ENCODE peak calls at places on chromosomes 4 and X, in six cellular contexts. M, R, P, X, A and T are unnamed samples.
A peak's percentile ranks its signal among the peaks of the same experiment; 100 is the strongest.

GRCh38 chr4:175373031-175373430 is 439.0 kb downstream of the GPM6A start:
- DNase-seq in A (no peak), P (no peak), R (no peak), X (peak; percentile 54), M (no peak), T (no peak)

GRCh38 chr4:3009422-3009821 is 46.1 kb downstream of the GRK4 start:
- DNase-seq in X (peak; percentile 26), P (no peak), A (no peak), R (no peak), M (no peak), T (no peak)

GRCh38 chr4:147830987-147831386 is 99.1 kb downstream of the ARHGAP10 start:
- DNase-seq in R (no peak), X (peak; percentile 63), M (no peak), A (no peak), P (peak; percentile 39), T (no peak)

GRCh38 chr4:82774711-82775171 is 23.9 kb downstream of the SCD5 start:
- DNase-seq in R (no peak), P (no peak), A (no peak), X (no peak), M (no peak), T (no peak)

GRCh38 chr4:128698386-128698785 is 111.1 kb upstream of the JADE1 start:
- DNase-seq in X (no peak), M (no peak), P (no peak), R (no peak), A (no peak), T (no peak)

GRCh38 chrX:106481341-106481740 is 130.4 kb upstream of the RADX start:
- DNase-seq in P (peak; percentile 45), A (peak; percentile 35), R (peak; percentile 8), M (peak; percentile 54), X (peak; percentile 46), T (peak; percentile 33)

GRCh38 chr4:183284965-183285364 is 35.1 kb downstream of the CLDN22 start:
- DNase-seq in R (no peak), M (no peak), X (peak; percentile 84), P (no peak), A (no peak), T (no peak)

GRCh38 chrX:2784026-2784425 is 32.2 kb downstream of the XG start:
- DNase-seq in M (no peak), R (no peak), A (no peak), X (no peak), P (no peak), T (no peak)

GRCh38 chrX:53223955-53224859 is 800 bp downstream of the KDM5C start:
- DNase-seq in A (peak; percentile 22), M (no peak), P (no peak), X (peak; percentile 33), R (no peak), T (peak; percentile 58)

GRCh38 chrX:1086444-1087409 is 125.7 kb downstream of the CRLF2 start:
- DNase-seq in M (no peak), P (no peak), X (no peak), A (no peak), R (no peak), T (no peak)

GRCh38 chrX:7254144-7254543 is 106.2 kb upstream of the PUDP start:
- DNase-seq in A (no peak), R (no peak), M (no peak), P (no peak), X (no peak), T (no peak)

GRCh38 chr4:153564630-153565525 is 98.7 kb downstream of the TMEM131L start:
- DNase-seq in P (peak; percentile 55), X (peak; percentile 40), M (no peak), A (no peak), R (no peak), T (no peak)

GRCh38 chr4:83522239-83522638 is 13.7 kb upstream of the GPAT3 start:
- DNase-seq in R (no peak), M (no peak), P (no peak), A (no peak), X (no peak), T (no peak)

GRCh38 chrX:46978341-46979291 is 66.4 kb downstream of the JADE3 start:
- DNase-seq in M (peak; percentile 73), P (peak; percentile 65), R (peak; percentile 60), X (peak; percentile 86), A (peak; percentile 81), T (peak; percentile 42)

GRCh38 chr4:143784567-143784966 is 84.1 kb upstream of the FREM3 start:
- DNase-seq in P (no peak), X (no peak), R (no peak), M (no peak), A (no peak), T (no peak)

DNA sequence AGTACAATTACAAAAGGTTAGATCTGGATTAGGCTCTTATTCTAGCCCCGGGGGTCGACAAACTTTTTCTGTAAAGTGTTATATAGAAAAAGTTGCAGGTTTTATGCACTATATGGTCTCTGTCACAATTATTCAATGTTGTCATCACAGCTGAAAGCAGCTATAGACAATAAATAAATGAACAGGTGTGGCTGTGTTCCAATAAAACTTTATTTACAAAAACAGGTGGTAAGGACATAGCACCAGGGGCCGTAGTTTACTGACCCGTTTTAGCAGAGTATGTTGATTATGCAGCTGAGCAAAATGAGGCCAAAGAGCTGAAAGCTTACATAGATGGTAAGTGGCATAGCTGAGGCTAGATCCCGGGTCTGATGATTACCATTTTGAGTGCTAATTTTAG is 13.0 kb upstream of the CXorf38 start:
- DNase-seq in P (no peak), M (no peak), X (no peak), R (no peak), A (no peak), T (no peak)
- H3K27ac ChIP-seq in P (no peak overlapping the region), M (no peak overlapping the region), X (no peak overlapping the region), R (no peak overlapping the region), A (no peak overlapping the region), T (no peak overlapping the region)

GRCh38 chr4:17094209-17094608 is 195.8 kb upstream of the LDB2 start:
- DNase-seq in X (peak; percentile 21), M (no peak), P (no peak), R (no peak), A (no peak), T (no peak)

GRCh38 chr4:17092990-17093880 is 194.8 kb upstream of the LDB2 start:
- DNase-seq in M (no peak), P (no peak), X (no peak), A (no peak), R (no peak), T (no peak)

GRCh38 chr4:17096692-17097091 is 198.2 kb upstream of the LDB2 start:
- DNase-seq in M (no peak), R (no peak), X (no peak), P (no peak), A (no peak), T (no peak)

GRCh38 chr4:17095771-17096170 is 197.3 kb upstream of the LDB2 start:
- DNase-seq in P (no peak), M (no peak), R (no peak), X (no peak), A (no peak), T (no peak)

GRCh38 chr4:17094811-17095210 is 196.4 kb upstream of the LDB2 start:
- DNase-seq in P (no peak), M (no peak), A (no peak), X (no peak), R (no peak), T (no peak)
- H3K27ac ChIP-seq in P (no peak overlapping the region), M (no peak overlapping the region), A (no peak overlapping the region), X (no peak overlapping the region), R (no peak overlapping the region), T (no peak overlapping the region)

GRCh38 chrX:96568088-96568487 is 116.6 kb upstream of the DIAPH2 start:
- DNase-seq in X (no peak), P (no peak), R (no peak), A (no peak), M (no peak), T (no peak)
- H3K27ac ChIP-seq in X (no peak overlapping the region), P (no peak overlapping the region), R (no peak overlapping the region), A (no peak overlapping the region), M (no peak overlapping the region), T (no peak overlapping the region)

GRCh38 chr4:152050098-152050497 is 289.3 kb upstream of the GATB start:
- DNase-seq in P (no peak), X (no peak), R (no peak), A (no peak), M (no peak), T (no peak)

GRCh38 chr4:152054731-152055130 is 293.9 kb upstream of the GATB start:
- DNase-seq in X (no peak), M (no peak), R (no peak), P (no peak), A (no peak), T (peak; percentile 31)

GRCh38 chr4:152047451-152047850 is 286.6 kb upstream of the GATB start:
- DNase-seq in R (no peak), M (no peak), P (no peak), A (no peak), X (no peak), T (no peak)

DNA sequence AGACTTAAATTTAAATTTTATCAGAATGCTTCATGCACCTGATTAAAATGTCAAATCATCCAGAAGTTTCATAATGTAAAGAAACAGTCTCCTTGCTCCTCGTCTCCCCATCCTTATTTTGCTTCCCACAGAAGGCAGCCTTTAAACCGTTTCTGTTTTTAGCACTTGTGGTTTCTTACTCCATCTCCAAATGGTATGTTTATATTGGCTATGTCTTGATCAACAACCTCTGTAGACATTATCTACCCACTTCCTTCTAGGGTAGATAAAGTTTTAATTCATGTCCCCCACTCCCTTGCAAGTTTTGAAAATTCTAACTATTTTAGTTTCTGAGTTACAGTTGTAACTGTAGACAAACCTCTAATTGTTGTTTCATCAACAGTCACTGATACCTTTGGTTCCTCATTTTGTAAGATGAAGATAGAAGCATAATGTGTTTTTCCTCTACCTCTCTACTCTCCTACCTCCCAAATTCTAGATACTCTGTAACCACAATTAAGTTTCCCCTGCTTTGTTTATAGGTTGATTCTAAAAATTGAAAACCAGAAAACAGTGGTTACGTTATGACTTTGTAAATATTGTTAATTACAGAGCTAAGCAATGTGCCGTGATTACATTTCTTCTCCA is 291.7 kb upstream of the GATB start:
- DNase-seq in M (no peak), P (no peak), X (peak; percentile 23), A (no peak), R (no peak), T (no peak)
- H3K27ac ChIP-seq in M (no peak overlapping the region), P (no peak overlapping the region), X (no peak overlapping the region), A (no peak overlapping the region), R (no peak overlapping the region), T (no peak overlapping the region)

GRCh38 chr4:16745887-16746286 is 152.6 kb downstream of the LDB2 start:
- DNase-seq in P (no peak), R (no peak), A (no peak), X (no peak), M (no peak), T (no peak)
- H3K27ac ChIP-seq in P (no peak overlapping the region), R (no peak overlapping the region), A (no peak overlapping the region), X (no peak overlapping the region), M (no peak overlapping the region), T (no peak overlapping the region)

DNA sequence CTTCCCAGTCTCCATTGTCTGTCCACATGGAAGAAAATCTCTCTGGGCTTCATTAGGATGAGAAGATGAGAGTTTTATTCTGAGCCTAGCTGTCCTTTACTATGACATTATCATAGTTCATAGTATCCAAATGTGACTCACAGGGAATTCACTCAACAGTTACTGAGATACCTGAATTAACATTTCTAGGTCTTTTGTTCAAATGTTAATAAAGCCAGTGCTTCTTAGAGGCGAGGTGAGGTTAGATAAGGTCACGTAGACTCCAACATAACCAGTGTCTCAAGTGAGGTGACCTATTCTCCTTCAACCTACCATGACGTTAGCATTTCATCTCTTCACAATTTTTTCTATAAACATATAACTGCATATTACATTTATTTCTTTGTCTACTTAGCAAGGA is 67.2 kb downstream of the PALLD start:
- DNase-seq in P (no peak), R (no peak), A (no peak), X (no peak), M (no peak), T (no peak)
- H3K27ac ChIP-seq in P (no peak overlapping the region), R (no peak overlapping the region), A (no peak overlapping the region), X (no peak overlapping the region), M (no peak overlapping the region), T (no peak overlapping the region)